ENCODE peak calls at places on chromosomes 5 and 9, in five cellular contexts. One of them, this sample, is unnamed.

GRCh38 chr5:15521349-15521937 is 21.5 kb downstream of the FBXL7 start:
- DNase-seq in body of pancreas: no peak
- DNase-seq in Kasumi-1: no peak
- DNase-seq in Panc1: no peak
- DNase-seq in choroid plexus epithelial cell: peak
- DNase-seq in this sample: no peak

GRCh38 chr5:74167206-74167929 is 473.2 kb downstream of the ENC1 start:
- DNase-seq in body of pancreas: no peak
- DNase-seq in Kasumi-1: no peak
- DNase-seq in Panc1: peak
- DNase-seq in choroid plexus epithelial cell: peak
- DNase-seq in this sample: peak

GRCh38 chr9:134405527-134405926 is 79.3 kb downstream of the RXRA start:
- DNase-seq in body of pancreas: no peak
- DNase-seq in Kasumi-1: peak
- DNase-seq in Panc1: no peak
- DNase-seq in choroid plexus epithelial cell: no peak
- DNase-seq in this sample: no peak

GRCh38 chr9:14031015-14031414 is 282.9 kb downstream of the NFIB start:
- DNase-seq in body of pancreas: no peak
- DNase-seq in Kasumi-1: no peak
- DNase-seq in Panc1: no peak
- DNase-seq in choroid plexus epithelial cell: peak
- DNase-seq in this sample: peak

GRCh38 chr9:97773723-97774122 is 76.6 kb upstream of the XPA start:
- DNase-seq in body of pancreas: peak
- DNase-seq in Kasumi-1: no peak
- DNase-seq in Panc1: no peak
- DNase-seq in choroid plexus epithelial cell: peak
- DNase-seq in this sample: peak

GRCh38 chr9:125739442-125739841 is 7.7 kb upstream of the PBX3 start:
- DNase-seq in body of pancreas: no peak
- DNase-seq in Kasumi-1: no peak
- DNase-seq in Panc1: no peak
- DNase-seq in choroid plexus epithelial cell: no peak
- DNase-seq in this sample: peak

GRCh38 chr9:121252104-121252851 is 15.7 kb upstream of the GSN start:
- DNase-seq in body of pancreas: no peak
- DNase-seq in Kasumi-1: peak
- DNase-seq in Panc1: no peak
- DNase-seq in choroid plexus epithelial cell: no peak
- DNase-seq in this sample: no peak

GRCh38 chr5:167773902-167774301 is 517.5 kb upstream of the WWC1 start:
- DNase-seq in body of pancreas: no peak
- DNase-seq in Kasumi-1: no peak
- DNase-seq in Panc1: no peak
- DNase-seq in choroid plexus epithelial cell: no peak
- DNase-seq in this sample: no peak

GRCh38 chr5:15604986-15605385 is 105.0 kb downstream of the FBXL7 start:
- DNase-seq in body of pancreas: no peak
- DNase-seq in Kasumi-1: no peak
- DNase-seq in Panc1: no peak
- DNase-seq in choroid plexus epithelial cell: peak
- DNase-seq in this sample: peak

GRCh38 chr5:109837226-109837861 is 147.6 kb downstream of the MAN2A1 start:
- DNase-seq in body of pancreas: no peak
- DNase-seq in Kasumi-1: no peak
- DNase-seq in Panc1: no peak
- DNase-seq in choroid plexus epithelial cell: peak
- DNase-seq in this sample: peak

GRCh38 chr5:149437369-149438040 is 58.4 kb upstream of the IL17B start:
- DNase-seq in body of pancreas: no peak
- DNase-seq in Kasumi-1: no peak
- DNase-seq in Panc1: no peak
- DNase-seq in choroid plexus epithelial cell: no peak
- DNase-seq in this sample: no peak

GRCh38 chr5:1104327-1105006 is 7.4 kb downstream of the SLC12A7 start:
- DNase-seq in body of pancreas: no peak
- DNase-seq in Kasumi-1: peak
- DNase-seq in Panc1: no peak
- DNase-seq in choroid plexus epithelial cell: no peak
- DNase-seq in this sample: no peak

GRCh38 chr9:137275203-137275936 is 2.2 kb upstream of the TOR4A start:
- DNase-seq in body of pancreas: no peak
- DNase-seq in Kasumi-1: no peak
- DNase-seq in Panc1: no peak
- DNase-seq in choroid plexus epithelial cell: no peak
- DNase-seq in this sample: no peak

GRCh38 chr9:93003552-93004407 is 54.7 kb upstream of the SUSD3 start:
- DNase-seq in body of pancreas: peak
- DNase-seq in Kasumi-1: peak
- DNase-seq in Panc1: peak
- DNase-seq in choroid plexus epithelial cell: peak
- DNase-seq in this sample: peak

GRCh38 chr5:106374956-106375355 is 1295.8 kb downstream of the EFNA5 start:
- DNase-seq in body of pancreas: no peak
- DNase-seq in Kasumi-1: no peak
- DNase-seq in Panc1: no peak
- DNase-seq in choroid plexus epithelial cell: no peak
- DNase-seq in this sample: no peak

GRCh38 chr9:71876829-71877228 is 34.2 kb downstream of the ABHD17B start:
- DNase-seq in body of pancreas: no peak
- DNase-seq in Kasumi-1: no peak
- DNase-seq in Panc1: no peak
- DNase-seq in choroid plexus epithelial cell: no peak
- DNase-seq in this sample: no peak

GRCh38 chr9:15885464-15885863 is 332.6 kb downstream of the CCDC171 start:
- DNase-seq in body of pancreas: no peak
- DNase-seq in Kasumi-1: no peak
- DNase-seq in Panc1: no peak
- DNase-seq in choroid plexus epithelial cell: no peak
- DNase-seq in this sample: no peak

GRCh38 chr9:90169490-90169889 is 473.1 kb downstream of the DIRAS2 start:
- DNase-seq in body of pancreas: no peak
- DNase-seq in Kasumi-1: no peak
- DNase-seq in Panc1: no peak
- DNase-seq in choroid plexus epithelial cell: no peak
- DNase-seq in this sample: no peak

GRCh38 chr5:81631124-81631523 is 119.8 kb downstream of the SSBP2 start:
- DNase-seq in body of pancreas: no peak
- DNase-seq in Kasumi-1: no peak
- DNase-seq in Panc1: no peak
- DNase-seq in choroid plexus epithelial cell: no peak
- DNase-seq in this sample: no peak

GRCh38 chr5:132483661-132484385 is 6.8 kb downstream of the IRF1 start:
- DNase-seq in body of pancreas: no peak
- DNase-seq in Kasumi-1: no peak
- DNase-seq in Panc1: no peak
- DNase-seq in choroid plexus epithelial cell: no peak
- DNase-seq in this sample: no peak

GRCh38 chr5:132102101-132102701 is 28.6 kb downstream of the CSF2 start:
- DNase-seq in body of pancreas: no peak
- DNase-seq in Kasumi-1: no peak
- DNase-seq in Panc1: no peak
- DNase-seq in choroid plexus epithelial cell: no peak
- DNase-seq in this sample: peak

GRCh38 chr5:113089653-113090335 is 113.2 kb downstream of the DCP2 start:
- DNase-seq in body of pancreas: no peak
- DNase-seq in Kasumi-1: no peak
- DNase-seq in Panc1: no peak
- DNase-seq in choroid plexus epithelial cell: peak
- DNase-seq in this sample: peak

GRCh38 chr9:93265301-93265971 is 81.5 kb downstream of the WNK2 start:
- DNase-seq in body of pancreas: no peak
- DNase-seq in Kasumi-1: no peak
- DNase-seq in Panc1: no peak
- DNase-seq in choroid plexus epithelial cell: no peak
- DNase-seq in this sample: no peak

GRCh38 chr5:38831909-38832308 is 13.9 kb upstream of the OSMR start:
- DNase-seq in body of pancreas: no peak
- DNase-seq in Kasumi-1: peak
- DNase-seq in Panc1: no peak
- DNase-seq in choroid plexus epithelial cell: peak
- DNase-seq in this sample: peak

GRCh38 chr5:151384106-151384505 is 36.7 kb upstream of the SLC36A2 start:
- DNase-seq in body of pancreas: no peak
- DNase-seq in Kasumi-1: no peak
- DNase-seq in Panc1: no peak
- DNase-seq in choroid plexus epithelial cell: peak
- DNase-seq in this sample: no peak

GRCh38 chr5:53253421-53253871 is 143.9 kb upstream of the MOCS2 start:
- DNase-seq in body of pancreas: no peak
- DNase-seq in Kasumi-1: no peak
- DNase-seq in Panc1: no peak
- DNase-seq in choroid plexus epithelial cell: peak
- DNase-seq in this sample: peak

This sample was measured in astrocyte of the spinal cord.